ENCODE peak calls at places on chromosomes 6 and 20, in five cellular contexts. One of them, this sample, is unnamed.

GRCh38 chr20:15511551-15511950 is 1061.7 kb downstream of the KIF16B start:
- DNase-seq in mesenchymal stem cell: no peak
- DNase-seq in HCT116: no peak
- DNase-seq in IMR-90: no peak
- DNase-seq in H9: no peak
- DNase-seq in this sample: no peak

GRCh38 chr20:4944918-4945317 is 56.4 kb downstream of the SLC23A2 start:
- DNase-seq in mesenchymal stem cell: no peak
- DNase-seq in HCT116: no peak
- DNase-seq in IMR-90: no peak
- DNase-seq in H9: no peak
- DNase-seq in this sample: no peak

GRCh38 chr6:31945507-31946369 is at the start of gene CFB:
- DNase-seq in mesenchymal stem cell: peak; percentile 66
- DNase-seq in HCT116: no peak
- DNase-seq in IMR-90: peak; percentile 86
- DNase-seq in H9: peak; percentile 66
- DNase-seq in this sample: no peak

GRCh38 chr6:131914967-131915751 is 36.0 kb downstream of the CCN2 start:
- DNase-seq in mesenchymal stem cell: peak; percentile 76
- DNase-seq in HCT116: peak; percentile 68
- DNase-seq in IMR-90: peak; percentile 89
- DNase-seq in H9: peak; percentile 50
- DNase-seq in this sample: peak; percentile 74

GRCh38 chr6:22153384-22154158 is 143.3 kb downstream of the PRL start:
- DNase-seq in mesenchymal stem cell: peak; percentile 30
- DNase-seq in HCT116: no peak
- DNase-seq in IMR-90: peak; percentile 27
- DNase-seq in H9: no peak
- DNase-seq in this sample: no peak

GRCh38 chr20:32018269-32019155 is 8.3 kb downstream of the CCM2L start:
- DNase-seq in mesenchymal stem cell: no peak
- DNase-seq in HCT116: peak; percentile 81
- DNase-seq in IMR-90: no peak
- DNase-seq in H9: peak; percentile 96
- DNase-seq in this sample: peak; percentile 61

GRCh38 chr6:132007474-132008190 is 56.5 kb upstream of the CCN2 start:
- DNase-seq in mesenchymal stem cell: peak; percentile 17
- DNase-seq in HCT116: no peak
- DNase-seq in IMR-90: peak; percentile 83
- DNase-seq in H9: no peak
- DNase-seq in this sample: no peak

GRCh38 chr6:133512410-133513016 is 271.4 kb downstream of the EYA4 start:
- DNase-seq in mesenchymal stem cell: peak; percentile 65
- DNase-seq in HCT116: peak; percentile 44
- DNase-seq in IMR-90: peak; percentile 67
- DNase-seq in H9: peak; percentile 39
- DNase-seq in this sample: peak; percentile 17

GRCh38 chr20:48597521-48598302 is 230.1 kb downstream of the PREX1 start:
- DNase-seq in mesenchymal stem cell: no peak
- DNase-seq in HCT116: no peak
- DNase-seq in IMR-90: no peak
- DNase-seq in H9: no peak
- DNase-seq in this sample: no peak

GRCh38 chr20:37081717-37082289 is 14.0 kb downstream of the RBL1 start:
- DNase-seq in mesenchymal stem cell: peak; percentile 15
- DNase-seq in HCT116: no peak
- DNase-seq in IMR-90: no peak
- DNase-seq in H9: no peak
- DNase-seq in this sample: no peak

GRCh38 chr6:43125119-43125518 is 46.0 kb upstream of the SRF start:
- DNase-seq in mesenchymal stem cell: peak; percentile 96
- DNase-seq in HCT116: no peak
- DNase-seq in IMR-90: peak; percentile 87
- DNase-seq in H9: no peak
- DNase-seq in this sample: no peak

GRCh38 chr6:122495612-122496011 is 24.0 kb upstream of the SERINC1 start:
- DNase-seq in mesenchymal stem cell: no peak
- DNase-seq in HCT116: no peak
- DNase-seq in IMR-90: no peak
- DNase-seq in H9: no peak
- DNase-seq in this sample: peak; percentile 84

GRCh38 chr6:113995632-113996031 is 24.7 kb upstream of the HDAC2 start:
- DNase-seq in mesenchymal stem cell: peak; percentile 92
- DNase-seq in HCT116: peak; percentile 61
- DNase-seq in IMR-90: peak; percentile 98
- DNase-seq in H9: peak; percentile 54
- DNase-seq in this sample: no peak

GRCh38 chr6:123821112-123821511 is 17.4 kb downstream of the NKAIN2 start:
- DNase-seq in mesenchymal stem cell: no peak
- DNase-seq in HCT116: no peak
- DNase-seq in IMR-90: no peak
- DNase-seq in H9: no peak
- DNase-seq in this sample: no peak

GRCh38 chr6:139112146-139112545 is 22.7 kb upstream of the HECA start:
- DNase-seq in mesenchymal stem cell: no peak
- DNase-seq in HCT116: no peak
- DNase-seq in IMR-90: peak; percentile 22
- DNase-seq in H9: no peak
- DNase-seq in this sample: no peak

GRCh38 chr6:69933239-69933638 is 66.9 kb downstream of the COL19A1 start:
- DNase-seq in mesenchymal stem cell: peak; percentile 86
- DNase-seq in HCT116: no peak
- DNase-seq in IMR-90: peak; percentile 4
- DNase-seq in H9: no peak
- DNase-seq in this sample: no peak

GRCh38 chr20:34064286-34064685 is 47.8 kb downstream of the EIF2S2 start:
- DNase-seq in mesenchymal stem cell: no peak
- DNase-seq in HCT116: no peak
- DNase-seq in IMR-90: no peak
- DNase-seq in H9: no peak
- DNase-seq in this sample: no peak

GRCh38 chr20:51050636-51051035 is 27.7 kb upstream of the KCNG1 start:
- DNase-seq in mesenchymal stem cell: no peak
- DNase-seq in HCT116: no peak
- DNase-seq in IMR-90: no peak
- DNase-seq in H9: no peak
- DNase-seq in this sample: no peak

GRCh38 chr6:46734867-46735719 is at the start of gene PLA2G7:
- DNase-seq in mesenchymal stem cell: peak; percentile 14
- DNase-seq in HCT116: no peak
- DNase-seq in IMR-90: no peak
- DNase-seq in H9: peak; percentile 63
- DNase-seq in this sample: no peak

GRCh38 chr6:166626177-166627038 is 643 bp downstream of the RPS6KA2 start:
- DNase-seq in mesenchymal stem cell: peak; percentile 61
- DNase-seq in HCT116: no peak
- DNase-seq in IMR-90: peak; percentile 49
- DNase-seq in H9: no peak
- DNase-seq in this sample: peak; percentile 44

GRCh38 chr6:43436577-43437282 is 9.4 kb downstream of the ABCC10 start:
- DNase-seq in mesenchymal stem cell: peak; percentile 41
- DNase-seq in HCT116: no peak
- DNase-seq in IMR-90: peak; percentile 65
- DNase-seq in H9: no peak
- DNase-seq in this sample: no peak

GRCh38 chr6:108942556-108943492 is 94.6 kb downstream of the ARMC2 start:
- DNase-seq in mesenchymal stem cell: no peak
- DNase-seq in HCT116: no peak
- DNase-seq in IMR-90: no peak
- DNase-seq in H9: no peak
- DNase-seq in this sample: peak; percentile 56

GRCh38 chr20:47672166-47672565 is 113.1 kb downstream of the SULF2 start:
- DNase-seq in mesenchymal stem cell: no peak
- DNase-seq in HCT116: no peak
- DNase-seq in IMR-90: no peak
- DNase-seq in H9: no peak
- DNase-seq in this sample: no peak

GRCh38 chr6:89433637-89434499 is 916 bp downstream of the ANKRD6 start:
- DNase-seq in mesenchymal stem cell: no peak
- DNase-seq in HCT116: no peak
- DNase-seq in IMR-90: no peak
- DNase-seq in H9: no peak
- DNase-seq in this sample: peak; percentile 36

GRCh38 chr6:138953451-138953850 is 34.6 kb downstream of the REPS1 start:
- DNase-seq in mesenchymal stem cell: no peak
- DNase-seq in HCT116: no peak
- DNase-seq in IMR-90: peak; percentile 22
- DNase-seq in H9: no peak
- DNase-seq in this sample: no peak

GRCh38 chr6:140544431-140544830 is 1170.0 kb upstream of the CITED2 start:
- DNase-seq in mesenchymal stem cell: no peak
- DNase-seq in HCT116: no peak
- DNase-seq in IMR-90: no peak
- DNase-seq in H9: no peak
- DNase-seq in this sample: no peak

GRCh38 chr6:52317841-52318581 is 33.5 kb upstream of the MCM3 start:
- DNase-seq in mesenchymal stem cell: peak; percentile 71
- DNase-seq in HCT116: no peak
- DNase-seq in IMR-90: peak; percentile 61
- DNase-seq in H9: no peak
- DNase-seq in this sample: no peak

GRCh38 chr20:6780414-6780813 is 12.9 kb downstream of the BMP2 start:
- DNase-seq in mesenchymal stem cell: no peak
- DNase-seq in HCT116: no peak
- DNase-seq in IMR-90: no peak
- DNase-seq in H9: no peak
- DNase-seq in this sample: no peak

GRCh38 chr6:41442800-41443501 is 103.2 kb upstream of the FOXP4 start:
- DNase-seq in mesenchymal stem cell: peak; percentile 52
- DNase-seq in HCT116: no peak
- DNase-seq in IMR-90: peak; percentile 27
- DNase-seq in H9: peak; percentile 89
- DNase-seq in this sample: no peak

GRCh38 chr6:125149256-125150144 is 4.1 kb upstream of the TPD52L1 start:
- DNase-seq in mesenchymal stem cell: peak; percentile 54
- DNase-seq in HCT116: no peak
- DNase-seq in IMR-90: peak; percentile 69
- DNase-seq in H9: no peak
- DNase-seq in this sample: no peak

GRCh38 chr20:36629719-36630340 is 16.2 kb downstream of the SLA2 start:
- DNase-seq in mesenchymal stem cell: peak; percentile 18
- DNase-seq in HCT116: no peak
- DNase-seq in IMR-90: no peak
- DNase-seq in H9: no peak
- DNase-seq in this sample: peak; percentile 57

GRCh38 chr20:58894652-58895051 is 42.1 kb downstream of the GNAS start:
- DNase-seq in mesenchymal stem cell: no peak
- DNase-seq in HCT116: no peak
- DNase-seq in IMR-90: no peak
- DNase-seq in H9: no peak
- DNase-seq in this sample: no peak

GRCh38 chr20:58896820-58897219 is 44.3 kb downstream of the GNAS start:
- DNase-seq in mesenchymal stem cell: no peak
- DNase-seq in HCT116: no peak
- DNase-seq in IMR-90: no peak
- DNase-seq in H9: no peak
- DNase-seq in this sample: no peak

GRCh38 chr20:58895099-58895795 is 42.7 kb downstream of the GNAS start:
- DNase-seq in mesenchymal stem cell: no peak
- DNase-seq in HCT116: no peak
- DNase-seq in IMR-90: no peak
- DNase-seq in H9: no peak
- DNase-seq in this sample: no peak

GRCh38 chr20:58897493-58897892 is 45.0 kb downstream of the GNAS start:
- DNase-seq in mesenchymal stem cell: no peak
- DNase-seq in HCT116: no peak
- DNase-seq in IMR-90: no peak
- DNase-seq in H9: no peak
- DNase-seq in this sample: no peak

GRCh38 chr20:58895796-58896180 is 43.3 kb downstream of the GNAS start:
- DNase-seq in mesenchymal stem cell: no peak
- DNase-seq in HCT116: no peak
- DNase-seq in IMR-90: no peak
- DNase-seq in H9: no peak
- DNase-seq in this sample: no peak
- H3K4me1 ChIP-seq in mesenchymal stem cell: peaks cover 4% of the 10 kb centered on the region
- H3K4me1 ChIP-seq in HCT116: peaks cover 16% of the 10 kb centered on the region
- H3K4me1 ChIP-seq in IMR-90: peaks cover 21% of the 10 kb centered on the region
- H3K4me1 ChIP-seq in H9: peaks cover 18% of the 10 kb centered on the region
- H3K4me1 ChIP-seq in this sample: peaks cover 22% of the 10 kb centered on the region

GRCh38 chr20:58650181-58650775 is 805 bp upstream of the STX16 start:
- DNase-seq in mesenchymal stem cell: no peak
- DNase-seq in HCT116: no peak
- DNase-seq in IMR-90: no peak
- DNase-seq in H9: peak; percentile 44
- DNase-seq in this sample: no peak
- H3K9ac ChIP-seq in mesenchymal stem cell: peak overlapping the region; percentile 99
- H3K9ac ChIP-seq in HCT116: peak overlapping the region; percentile 97
- H3K9ac ChIP-seq in IMR-90: peak overlapping the region; percentile 14
- H3K9ac ChIP-seq in H9: no peak overlapping the region
- H3K9ac ChIP-seq in this sample: peak overlapping the region; percentile 97

DNA sequence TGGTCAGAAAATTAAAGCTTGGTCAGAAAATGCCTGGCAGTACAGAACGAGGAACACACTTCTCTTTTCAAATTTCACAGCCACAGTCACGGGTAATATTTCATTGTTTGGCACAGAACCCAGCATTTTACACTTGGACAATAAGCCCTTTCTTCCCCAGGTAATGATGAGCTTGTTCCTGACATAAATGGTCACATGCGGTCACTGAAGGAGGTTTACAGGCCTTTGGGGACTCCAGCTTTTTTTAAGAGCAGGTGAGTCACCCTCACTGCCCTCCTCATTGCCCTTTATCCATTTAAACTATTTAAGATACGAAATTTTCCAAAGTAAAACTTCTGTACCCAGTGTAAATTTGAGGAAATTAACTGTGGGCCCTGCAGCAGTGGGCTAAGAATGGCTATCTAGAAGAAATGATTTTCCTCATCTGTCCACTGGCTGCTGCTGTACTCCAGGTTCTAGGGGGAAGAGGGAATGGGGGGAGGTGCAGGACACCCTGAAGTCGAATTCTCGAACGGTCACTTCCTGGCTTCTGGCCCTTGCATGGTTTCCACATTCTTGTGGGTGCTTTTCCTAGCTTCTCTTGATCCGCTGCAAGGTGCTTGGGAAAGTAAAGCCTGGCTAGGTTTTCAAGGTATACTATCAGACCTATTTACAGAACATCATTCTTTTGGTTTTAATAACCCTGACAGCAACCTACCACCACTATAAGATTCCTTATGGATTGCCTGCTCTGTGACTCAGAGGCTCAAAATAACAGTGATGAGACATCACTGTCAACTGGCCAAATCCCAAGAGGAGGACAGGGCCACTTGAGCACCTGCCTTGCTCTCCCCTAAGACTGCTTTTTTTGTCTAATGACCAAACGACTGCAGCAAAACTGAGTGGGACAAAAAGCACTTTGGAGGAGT is 75.8 kb downstream of the PREP start:
- DNase-seq in mesenchymal stem cell: peak; percentile 63
- DNase-seq in HCT116: peak; percentile 94
- DNase-seq in IMR-90: peak; percentile 83
- DNase-seq in H9: no peak
- DNase-seq in this sample: no peak
- H3K4me1 ChIP-seq in mesenchymal stem cell: peaks cover 2% of the 10 kb centered on the region
- H3K4me1 ChIP-seq in HCT116: peaks cover 77% of the 10 kb centered on the region
- H3K4me1 ChIP-seq in IMR-90: peaks cover 3% of the 10 kb centered on the region
- H3K4me1 ChIP-seq in H9: no peaks in the 10 kb centered on the region
- H3K4me1 ChIP-seq in this sample: no peaks in the 10 kb centered on the region

GRCh38 chr6:56669585-56669984 is 26.9 kb upstream of the DST start:
- DNase-seq in mesenchymal stem cell: no peak
- DNase-seq in HCT116: no peak
- DNase-seq in IMR-90: no peak
- DNase-seq in H9: no peak
- DNase-seq in this sample: no peak
- H3K9ac ChIP-seq in mesenchymal stem cell: peak overlapping the region; percentile 1
- H3K9ac ChIP-seq in HCT116: no peak overlapping the region
- H3K9ac ChIP-seq in IMR-90: no peak overlapping the region
- H3K9ac ChIP-seq in H9: no peak overlapping the region
- H3K9ac ChIP-seq in this sample: no peak overlapping the region

This sample was measured in MM.1S.